ENCODE peak calls at places on chromosomes 1 and 21, in five cellular contexts. V is HL-60, G is fibroblast of pulmonary artery, R is left ventricle myocardium inferior, C is endodermal cell. I is an unnamed sample.
A peak's percentile ranks its signal among the peaks of the same experiment; 100 is the strongest.

GRCh38 chr1:27724961-27725373 is 794 bp upstream of the FAM76A start:
- DNase-seq in C (peak; percentile 69), R (peak; percentile 18), G (peak; percentile 6), V (no peak), I (peak; percentile 26)

GRCh38 chr1:89085781-89086180 is 20.8 kb upstream of the GBP1 start:
- DNase-seq in G (peak; percentile 73), C (no peak), R (no peak), V (no peak), I (peak; percentile 71)

GRCh38 chr1:178651742-178652141 is 73.3 kb upstream of the RALGPS2 start:
- DNase-seq in C (no peak), G (peak; percentile 44), R (no peak), V (no peak), I (peak; percentile 8)

GRCh38 chr21:34043333-34043732 is 30.0 kb upstream of the MRPS6 start:
- DNase-seq in G (no peak), V (no peak), R (no peak), C (no peak), I (no peak)

GRCh38 chr1:110138956-110139355 is 11.3 kb upstream of the SLC6A17 start:
- DNase-seq in V (no peak), G (no peak), R (no peak), C (no peak), I (no peak)

GRCh38 chr1:44318097-44319088 is 36.7 kb downstream of the ERI3 start:
- DNase-seq in C (peak; percentile 83), R (no peak), G (peak; percentile 51), V (no peak), I (peak; percentile 68)

GRCh38 chr1:7233646-7234470 is 448.6 kb downstream of the CAMTA1 start:
- DNase-seq in G (no peak), R (no peak), C (no peak), V (no peak), I (no peak)

GRCh38 chr1:187943606-187944403 is 1115.1 kb downstream of the PLA2G4A start:
- DNase-seq in C (no peak), V (no peak), R (no peak), G (peak; percentile 3), I (no peak)

GRCh38 chr1:73401666-73402065 is 796.3 kb downstream of the LRRIQ3 start:
- DNase-seq in V (no peak), R (no peak), C (peak; percentile 55), G (no peak), I (no peak)

GRCh38 chr21:46411236-46411635 is 47.5 kb upstream of the DIP2A start:
- DNase-seq in C (no peak), G (no peak), R (no peak), V (no peak), I (no peak)

GRCh38 chr1:109478806-109479205 is 4.9 kb upstream of the ATXN7L2 start:
- DNase-seq in C (peak; percentile 87), G (no peak), V (no peak), R (no peak), I (no peak)

GRCh38 chr1:93847811-93848288 is 31.2 kb downstream of the DNTTIP2 start:
- DNase-seq in G (peak; percentile 71), R (peak; percentile 70), V (peak; percentile 62), C (peak; percentile 84), I (peak; percentile 81)

GRCh38 chr1:213561870-213562269 is 425.9 kb upstream of the PROX1 start:
- DNase-seq in C (no peak), R (no peak), G (no peak), V (no peak), I (no peak)

GRCh38 chr1:86756062-86756406 is 51.7 kb downstream of the SH3GLB1 start:
- DNase-seq in C (no peak), V (no peak), R (no peak), G (no peak), I (no peak)

GRCh38 chr1:220810179-220810653 is 23.5 kb downstream of the MTARC1 start:
- DNase-seq in R (peak; percentile 79), V (peak; percentile 62), G (peak; percentile 88), C (peak; percentile 90), I (peak; percentile 88)

GRCh38 chr1:165954940-165955339 is 127.5 kb downstream of the UCK2 start:
- DNase-seq in R (no peak), C (no peak), V (no peak), G (peak; percentile 75), I (peak; percentile 80)

GRCh38 chr1:76250317-76250716 is 175.8 kb downstream of the ST6GALNAC3 start:
- DNase-seq in C (peak; percentile 46), G (no peak), R (no peak), V (no peak), I (no peak)

GRCh38 chr21:18265955-18266354 is 21.3 kb downstream of the CHODL start:
- DNase-seq in V (no peak), R (no peak), C (no peak), G (peak; percentile 1), I (peak; percentile 2)
- TF ChIP-seq CTCF in V (no peak), R (no peak), C (no peak), G (no peak), I (no peak)

GRCh38 chr1:173914366-173914871 is 2.7 kb downstream of the SERPINC1 start:
- DNase-seq in C (peak; percentile 80), V (peak; percentile 12), G (peak; percentile 29), R (no peak), I (peak; percentile 52)

GRCh38 chr1:173917635-173918493 is 737 bp upstream of the SERPINC1 start:
- DNase-seq in G (no peak), V (no peak), C (no peak), R (no peak), I (no peak)

GRCh38 chr1:173915596-173915995 is 1.5 kb downstream of the SERPINC1 start:
- DNase-seq in R (no peak), V (no peak), C (no peak), G (peak; percentile 3), I (no peak)

GRCh38 chr1:173916667-173917066 is 460 bp downstream of the SERPINC1 start:
- DNase-seq in V (no peak), C (no peak), G (no peak), R (no peak), I (no peak)

GRCh38 chr1:173917149-173917548 is at the start of gene SERPINC1:
- DNase-seq in V (no peak), G (no peak), C (no peak), R (no peak), I (no peak)
- H3K4me3 ChIP-seq in V (no peak within 1 kb of the TSS), G (no peak within 1 kb of the TSS), C (no peak within 1 kb of the TSS), R (no peak within 1 kb of the TSS), I (no peak within 1 kb of the TSS)

DNA sequence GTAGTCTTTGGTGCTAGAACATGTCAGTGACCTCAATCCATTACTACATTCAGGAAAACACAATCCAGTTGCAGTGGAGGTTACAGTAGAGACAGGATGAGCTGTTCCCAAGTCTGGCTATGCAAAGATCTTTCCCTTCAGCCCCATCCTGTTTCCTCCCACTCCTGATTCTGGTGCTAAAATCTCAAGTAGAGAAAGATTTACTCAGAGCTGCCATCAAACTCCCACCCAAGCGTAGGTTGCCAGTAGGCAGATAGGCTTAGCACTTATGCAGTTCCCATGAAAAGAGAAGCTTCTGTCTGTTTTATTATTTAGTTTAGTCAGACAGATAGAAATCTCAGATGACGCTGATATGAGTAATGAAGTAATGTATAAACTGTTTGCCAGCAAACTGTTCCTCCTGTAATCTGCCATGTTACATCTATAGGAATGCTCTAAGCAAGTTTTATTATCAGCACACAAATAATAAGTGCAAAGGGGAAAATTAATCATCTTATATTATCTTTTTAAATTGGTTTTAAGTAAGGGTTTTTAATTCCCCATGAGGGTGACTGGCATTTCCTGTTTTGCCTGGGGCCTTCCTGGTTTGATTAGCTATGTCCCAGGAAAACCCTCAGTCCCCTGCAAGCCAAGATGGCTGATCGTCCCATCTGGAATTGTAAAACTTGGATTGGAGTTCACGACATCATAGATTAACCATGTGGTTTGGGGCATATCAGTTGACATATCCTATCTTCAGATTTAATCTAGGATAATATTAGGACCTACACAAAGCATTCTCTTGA is 188.3 kb upstream of the PALMD start:
- DNase-seq in C (no peak), V (no peak), R (no peak), G (peak; percentile 39), I (peak; percentile 79)
- TF ChIP-seq CTCF in C (no peak), V (no peak), R (no peak), G (no peak), I (no peak)

GRCh38 chr1:62285984-62286481 is 33.2 kb downstream of the KANK4 start:
- DNase-seq in V (no peak), G (no peak), C (peak; percentile 86), R (no peak), I (no peak)
- H3K4me3 ChIP-seq in V (no peak overlapping the region), G (no peak overlapping the region), C (peak overlapping the region; percentile 70), R (peak overlapping the region; percentile 32), I (no peak overlapping the region)

DNA sequence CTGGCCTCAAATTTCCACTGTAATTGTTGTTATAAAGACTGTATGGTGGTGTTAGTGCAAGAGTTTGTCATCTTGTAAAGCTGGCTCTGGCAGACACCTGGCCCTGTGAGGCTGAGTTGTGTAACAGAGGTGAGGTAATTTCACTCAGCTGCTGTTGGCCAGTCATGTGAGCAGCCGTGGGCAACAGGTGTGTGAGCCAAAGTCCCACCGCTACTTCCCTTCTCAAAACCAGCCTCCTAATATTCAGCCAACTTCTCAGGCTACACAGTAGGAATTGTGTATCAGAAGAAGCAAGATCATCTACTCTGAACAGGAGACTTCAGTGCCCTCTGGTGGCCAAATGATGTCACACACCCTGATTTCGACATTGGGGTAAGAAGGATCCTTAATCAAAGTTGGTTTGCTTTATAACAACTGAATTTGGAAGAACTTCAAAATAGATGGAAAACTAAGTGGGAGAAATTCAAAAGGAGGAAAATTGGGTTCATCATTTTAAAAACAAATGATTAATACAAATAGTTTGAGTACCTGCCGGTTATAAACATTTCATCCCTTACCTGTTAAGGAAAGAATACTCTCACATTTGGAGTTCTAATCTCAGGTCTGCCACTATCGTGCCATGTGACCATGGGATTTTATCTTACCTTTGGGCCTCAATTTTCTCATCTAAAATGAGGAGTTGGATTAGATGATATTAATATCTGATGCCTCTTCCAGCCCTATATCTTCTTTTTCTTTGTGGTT is 2.6 kb upstream of the CREG1 start:
- DNase-seq in G (peak; percentile 88), C (peak; percentile 92), R (peak; percentile 67), V (peak; percentile 70), I (peak; percentile 85)
- TF ChIP-seq CTCF in G (peak; percentile 93), C (peak; percentile 90), R (peak; percentile 92), V (peak; percentile 70), I (peak; percentile 75)

GRCh38 chr1:35932158-35932636 is 1.3 kb downstream of the AGO3 start:
- DNase-seq in R (no peak), G (no peak), C (no peak), V (no peak), I (no peak)

GRCh38 chr1:35930593-35931423 is at the start of gene AGO3:
- DNase-seq in C (peak; percentile 94), V (peak; percentile 84), G (peak; percentile 82), R (peak; percentile 82), I (peak; percentile 86)

GRCh38 chr1:35931424-35932157 is 686 bp downstream of the AGO3 start:
- DNase-seq in V (no peak), C (no peak), R (no peak), G (no peak), I (peak; percentile 17)

GRCh38 chr1:35935436-35935835 is 4.5 kb downstream of the AGO3 start:
- DNase-seq in C (no peak), R (no peak), V (no peak), G (peak; percentile 81), I (peak; percentile 80)

GRCh38 chr1:35932941-35933340 is 2.0 kb downstream of the AGO3 start:
- DNase-seq in R (no peak), V (no peak), G (no peak), C (no peak), I (no peak)
- H3K4me3 ChIP-seq in R (no peak overlapping the region), V (no peak overlapping the region), G (peak overlapping the region; percentile 84), C (peak overlapping the region; percentile 94), I (no peak overlapping the region)

GRCh38 chr1:155034318-155035208 is 939 bp downstream of the DCST1 start:
- DNase-seq in R (no peak), G (no peak), C (no peak), V (no peak), I (no peak)
- TF ChIP-seq CTCF in R (no peak), G (no peak), C (no peak), V (no peak), I (no peak)